ENCODE peak calls at places on chromosome 22, in eight cellular contexts. T is HTR-8/SVneo; S is kidney glomerular epithelial cell; U is colonic mucosa; Q is T-helper 17 cell; Y is mammary epithelial cell; G is mucosa of descending colon; Z is activated effector memory CD4-positive, alpha-beta T cell treated with anti-CD3 and anti-CD28 coated beads, Interleukin-2, amount 50 U/mL, for 16 hours. W is an unnamed sample.

GRCh38 chr22:31278643-31279326 is 13.5 kb downstream of the PIK3IP1 start:
- DNase-seq in S (no peak), T (no peak), Q (no peak), U (no peak), Z (peak), G (peak), Y (no peak), W (no peak)

GRCh38 chr22:37692627-37693285 is 4.1 kb upstream of the TRIOBP start:
- DNase-seq in T (no peak), G (no peak), Z (no peak), U (no peak), Y (no peak), S (no peak), Q (no peak), W (no peak)

GRCh38 chr22:40258463-40259046 is 80.8 kb downstream of the TNRC6B start:
- DNase-seq in Z (no peak), Q (no peak), U (no peak), Y (peak), T (no peak), S (peak), G (no peak), W (no peak)

GRCh38 chr22:22787805-22788459 is 99.7 kb upstream of the IGLL5 start:
- DNase-seq in S (peak), G (peak), Q (peak), T (peak), Y (peak), U (peak), Z (peak), W (peak)

GRCh38 chr22:45225732-45226560 is 14.7 kb downstream of the KIAA0930 start:
- DNase-seq in G (no peak), U (no peak), T (no peak), Q (no peak), S (no peak), Y (peak), Z (no peak), W (peak)

GRCh38 chr22:43152001-43152354 is 619 bp downstream of the TSPO start:
- DNase-seq in S (no peak), Z (no peak), U (no peak), T (no peak), G (no peak), Q (no peak), Y (peak), W (no peak)

GRCh38 chr22:45009881-45010531 is at the start of gene PHF21B:
- DNase-seq in Q (no peak), T (peak), U (peak), G (no peak), Z (no peak), S (no peak), Y (peak), W (no peak)

GRCh38 chr22:43745783-43746356 is 66.2 kb downstream of the EFCAB6 start:
- DNase-seq in U (no peak), Y (no peak), Q (no peak), S (no peak), Z (no peak), G (no peak), T (no peak), W (no peak)

GRCh38 chr22:46833228-46833627 is 70.8 kb downstream of the TBC1D22A start:
- DNase-seq in Y (peak), Z (no peak), S (no peak), Q (no peak), U (no peak), G (no peak), T (no peak), W (no peak)

GRCh38 chr22:45284705-45285305 is at the start of gene UPK3A:
- DNase-seq in Y (peak), S (peak), U (peak), G (peak), Z (peak), Q (peak), T (no peak), W (peak)

GRCh38 chr22:41775338-41775737 is 25.1 kb upstream of the CCDC134 start:
- DNase-seq in S (no peak), Y (no peak), U (no peak), Q (no peak), T (no peak), Z (no peak), G (no peak), W (no peak)

GRCh38 chr22:33599596-33599995 is 320.7 kb downstream of the LARGE1 start:
- DNase-seq in Y (no peak), U (no peak), Z (no peak), Q (no peak), G (no peak), T (no peak), S (no peak), W (no peak)

GRCh38 chr22:44972363-44973083 is 37.3 kb downstream of the PHF21B start:
- DNase-seq in Y (no peak), G (peak), U (no peak), S (no peak), Q (no peak), T (no peak), Z (peak), W (peak)